ENCODE peak calls at places on chromosomes 12 and 14, in six cellular contexts. One of them, this sample, is unnamed. For H3K9me3, the result is how much of the 10 kb centered on the place peaks cover.

GRCh38 chr14:90513151-90514014 is 116.6 kb downstream of the CALM1 start:
- DNase-seq in body of pancreas: peak
- DNase-seq in uterus: no peak
- DNase-seq in IMR-90: peak
- DNase-seq in heart left ventricle: peak
- DNase-seq in transverse colon: peak
- DNase-seq in this sample: peak

GRCh38 chr14:105049753-105050550 is 15.3 kb downstream of the GPR132 start:
- DNase-seq in transverse colon: no peak
- DNase-seq in heart left ventricle: no peak
- DNase-seq in uterus: no peak
- DNase-seq in IMR-90: no peak
- DNase-seq in body of pancreas: no peak
- DNase-seq in this sample: no peak

GRCh38 chr12:108599541-108599940 is 1.7 kb upstream of the TMEM119 start:
- DNase-seq in body of pancreas: no peak
- DNase-seq in uterus: no peak
- DNase-seq in transverse colon: no peak
- DNase-seq in heart left ventricle: no peak
- DNase-seq in IMR-90: no peak
- DNase-seq in this sample: no peak

GRCh38 chr12:106633451-106633823 is 50.6 kb downstream of the RFX4 start:
- DNase-seq in uterus: no peak
- DNase-seq in heart left ventricle: no peak
- DNase-seq in IMR-90: no peak
- DNase-seq in transverse colon: no peak
- DNase-seq in body of pancreas: no peak
- DNase-seq in this sample: no peak

GRCh38 chr14:64856528-64857445 is 22.9 kb downstream of the SPTB start:
- DNase-seq in uterus: no peak
- DNase-seq in IMR-90: no peak
- DNase-seq in transverse colon: no peak
- DNase-seq in heart left ventricle: no peak
- DNase-seq in body of pancreas: no peak
- DNase-seq in this sample: no peak

GRCh38 chr12:6917491-6918231 is 3.3 kb downstream of the ENO2 start:
- DNase-seq in IMR-90: peak
- DNase-seq in body of pancreas: no peak
- DNase-seq in uterus: no peak
- DNase-seq in heart left ventricle: no peak
- DNase-seq in transverse colon: no peak
- DNase-seq in this sample: no peak

GRCh38 chr12:98465950-98466349 is 49.4 kb upstream of the TMPO start:
- DNase-seq in body of pancreas: no peak
- DNase-seq in uterus: no peak
- DNase-seq in heart left ventricle: no peak
- DNase-seq in transverse colon: no peak
- DNase-seq in IMR-90: no peak
- DNase-seq in this sample: no peak

GRCh38 chr14:65808390-65808789 is 395.9 kb downstream of the FUT8 start:
- DNase-seq in uterus: no peak
- DNase-seq in IMR-90: no peak
- DNase-seq in body of pancreas: no peak
- DNase-seq in heart left ventricle: no peak
- DNase-seq in transverse colon: no peak
- DNase-seq in this sample: no peak

GRCh38 chr12:118371354-118372282 is 1.1 kb downstream of the TAOK3 start:
- DNase-seq in transverse colon: peak
- DNase-seq in body of pancreas: peak
- DNase-seq in heart left ventricle: no peak
- DNase-seq in IMR-90: no peak
- DNase-seq in uterus: peak
- DNase-seq in this sample: peak

GRCh38 chr12:12964255-12964654 is 12.3 kb upstream of the GPRC5D start:
- DNase-seq in IMR-90: no peak
- DNase-seq in heart left ventricle: no peak
- DNase-seq in body of pancreas: no peak
- DNase-seq in uterus: no peak
- DNase-seq in transverse colon: no peak
- DNase-seq in this sample: no peak

GRCh38 chr14:28272270-28272669 is 494.3 kb upstream of the FOXG1 start:
- DNase-seq in transverse colon: no peak
- DNase-seq in heart left ventricle: no peak
- DNase-seq in IMR-90: no peak
- DNase-seq in uterus: no peak
- DNase-seq in body of pancreas: no peak
- DNase-seq in this sample: no peak
- H3K9me3 ChIP-seq in transverse colon: under half
- H3K9me3 ChIP-seq in heart left ventricle: under half
- H3K9me3 ChIP-seq in IMR-90: under half
- H3K9me3 ChIP-seq in uterus: under half
- H3K9me3 ChIP-seq in body of pancreas: under half
- H3K9me3 ChIP-seq in this sample: under half

DNA sequence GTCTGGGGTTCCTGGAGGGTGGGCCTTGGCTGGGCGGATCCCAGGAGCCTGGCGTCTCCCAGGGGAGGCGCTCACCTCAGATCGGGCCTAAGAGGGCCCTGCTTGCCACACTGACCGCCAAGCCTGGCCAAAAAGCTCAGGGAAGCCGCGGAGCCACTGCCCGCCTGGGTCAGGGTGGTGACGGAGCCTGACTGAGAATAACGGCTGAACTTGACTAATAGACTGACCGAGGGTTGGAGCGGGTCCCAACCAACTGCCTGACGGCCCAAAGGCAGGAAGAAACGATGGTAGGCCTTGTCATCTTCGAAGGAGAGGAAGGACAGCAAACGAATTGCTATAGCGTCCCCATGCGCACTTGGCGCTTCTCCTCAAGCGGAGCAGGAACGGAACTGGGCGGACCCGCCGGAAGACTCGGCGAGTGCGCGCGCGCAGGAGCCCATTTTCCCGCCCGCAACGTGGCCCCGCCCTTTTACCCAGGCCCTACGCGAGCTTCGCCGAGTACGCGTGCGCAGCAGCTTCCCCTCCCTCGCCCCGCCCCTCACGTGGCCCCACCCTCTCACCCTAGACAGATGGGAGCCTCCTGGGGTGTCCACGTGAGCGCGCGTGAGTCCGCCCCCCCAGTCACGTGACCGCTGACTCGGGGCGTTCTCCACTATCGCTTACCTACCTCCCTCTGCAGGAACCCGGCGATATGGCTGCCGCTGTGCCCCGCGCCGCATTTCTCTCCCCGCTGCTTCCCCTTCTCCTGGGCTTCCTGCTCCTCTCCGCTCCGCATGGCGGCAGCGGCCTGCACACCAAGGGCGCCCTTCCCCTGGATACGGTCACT is at the start of the genes ERP29 and TMEM116:
- DNase-seq in body of pancreas: peak
- DNase-seq in uterus: peak
- DNase-seq in IMR-90: peak
- DNase-seq in heart left ventricle: peak
- DNase-seq in transverse colon: peak
- DNase-seq in this sample: peak
- TF ChIP-seq POLR2A in body of pancreas: peak
- TF ChIP-seq POLR2A in uterus: peak
- TF ChIP-seq POLR2A in IMR-90: peak
- TF ChIP-seq POLR2A in heart left ventricle: peak
- TF ChIP-seq POLR2A in transverse colon: peak
- TF ChIP-seq POLR2A in this sample: peak

GRCh38 chr12:46858368-46858767 is 32.6 kb upstream of the SLC38A4 start:
- DNase-seq in IMR-90: no peak
- DNase-seq in transverse colon: no peak
- DNase-seq in uterus: no peak
- DNase-seq in heart left ventricle: no peak
- DNase-seq in body of pancreas: no peak
- DNase-seq in this sample: no peak

GRCh38 chr12:46855760-46856159 is 30.0 kb upstream of the SLC38A4 start:
- DNase-seq in body of pancreas: no peak
- DNase-seq in IMR-90: no peak
- DNase-seq in transverse colon: no peak
- DNase-seq in uterus: no peak
- DNase-seq in heart left ventricle: no peak
- DNase-seq in this sample: no peak

GRCh38 chr12:46857486-46857885 is 31.7 kb upstream of the SLC38A4 start:
- DNase-seq in body of pancreas: no peak
- DNase-seq in uterus: peak
- DNase-seq in heart left ventricle: no peak
- DNase-seq in transverse colon: no peak
- DNase-seq in IMR-90: no peak
- DNase-seq in this sample: no peak
- H3K9me3 ChIP-seq in body of pancreas: under half
- H3K9me3 ChIP-seq in uterus: under half
- H3K9me3 ChIP-seq in heart left ventricle: under half
- H3K9me3 ChIP-seq in transverse colon: under half
- H3K9me3 ChIP-seq in IMR-90: under half
- H3K9me3 ChIP-seq in this sample: under half

DNA sequence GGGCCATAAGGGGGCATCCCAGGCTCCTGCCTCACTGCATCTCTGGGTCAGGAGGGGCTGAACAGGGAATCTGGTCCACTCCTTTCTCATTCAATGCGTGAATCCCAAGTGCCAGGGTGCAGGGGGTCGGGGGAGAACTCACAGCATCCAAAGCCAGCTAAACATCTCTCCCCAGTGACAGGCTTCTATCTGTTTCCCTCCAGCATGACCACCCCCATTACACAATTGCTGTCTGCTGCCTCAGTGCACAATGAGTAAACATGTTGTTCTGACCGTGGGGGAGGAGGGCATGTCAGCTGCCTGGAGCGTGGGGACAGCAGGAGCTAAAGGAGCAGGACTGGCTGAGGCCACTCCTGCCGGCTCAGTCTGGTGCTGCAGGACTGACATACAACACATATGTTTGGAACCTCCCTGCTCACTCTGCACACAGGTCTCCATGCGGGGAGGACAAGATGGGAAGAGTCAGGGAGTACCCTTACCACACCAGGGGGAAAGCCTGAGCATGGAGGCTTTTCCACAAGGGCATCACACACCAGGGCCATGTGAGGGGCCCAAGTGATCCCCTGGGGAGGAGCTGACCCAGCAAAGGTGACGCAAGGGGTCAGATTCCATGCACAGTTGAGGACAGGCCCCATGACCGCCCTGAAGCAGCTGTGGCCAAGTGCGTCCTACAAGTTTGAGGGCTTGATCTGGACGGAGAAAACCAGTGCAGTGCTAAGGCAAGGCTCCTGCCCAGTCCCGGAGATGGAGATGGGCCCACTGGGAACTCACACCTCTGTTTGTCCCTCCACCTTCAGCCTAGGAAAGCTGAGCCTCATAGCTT is 1.4 kb downstream of the TNS2 start:
- DNase-seq in heart left ventricle: peak
- DNase-seq in transverse colon: peak
- DNase-seq in IMR-90: peak
- DNase-seq in uterus: peak
- DNase-seq in body of pancreas: peak
- DNase-seq in this sample: no peak
- TF ChIP-seq POLR2A in heart left ventricle: no peak
- TF ChIP-seq POLR2A in transverse colon: peak
- TF ChIP-seq POLR2A in IMR-90: no peak
- TF ChIP-seq POLR2A in uterus: peak
- TF ChIP-seq POLR2A in body of pancreas: peak
- TF ChIP-seq POLR2A in this sample: no peak

GRCh38 chr14:98101323-98101722 is 1170.7 kb downstream of the BCL11B start:
- DNase-seq in uterus: no peak
- DNase-seq in IMR-90: no peak
- DNase-seq in body of pancreas: no peak
- DNase-seq in transverse colon: no peak
- DNase-seq in heart left ventricle: no peak
- DNase-seq in this sample: no peak
- H3K9me3 ChIP-seq in uterus: under half
- H3K9me3 ChIP-seq in IMR-90: under half
- H3K9me3 ChIP-seq in body of pancreas: under half
- H3K9me3 ChIP-seq in transverse colon: under half
- H3K9me3 ChIP-seq in heart left ventricle: under half
- H3K9me3 ChIP-seq in this sample: under half

GRCh38 chr12:23236056-23236455 is 611.1 kb downstream of the ETNK1 start:
- DNase-seq in IMR-90: no peak
- DNase-seq in uterus: no peak
- DNase-seq in heart left ventricle: no peak
- DNase-seq in body of pancreas: no peak
- DNase-seq in transverse colon: no peak
- DNase-seq in this sample: no peak

GRCh38 chr12:23238957-23239356 is 614.0 kb downstream of the ETNK1 start:
- DNase-seq in transverse colon: no peak
- DNase-seq in body of pancreas: no peak
- DNase-seq in uterus: no peak
- DNase-seq in IMR-90: no peak
- DNase-seq in heart left ventricle: no peak
- DNase-seq in this sample: no peak

GRCh38 chr12:23238190-23238589 is 613.2 kb downstream of the ETNK1 start:
- DNase-seq in body of pancreas: no peak
- DNase-seq in uterus: no peak
- DNase-seq in IMR-90: no peak
- DNase-seq in heart left ventricle: no peak
- DNase-seq in transverse colon: no peak
- DNase-seq in this sample: no peak
- TF ChIP-seq POLR2A in body of pancreas: no peak
- TF ChIP-seq POLR2A in uterus: no peak
- TF ChIP-seq POLR2A in IMR-90: no peak
- TF ChIP-seq POLR2A in heart left ventricle: no peak
- TF ChIP-seq POLR2A in transverse colon: no peak
- TF ChIP-seq POLR2A in this sample: no peak

GRCh38 chr14:106488293-106488692 is 961.9 kb downstream of the TMEM121 start:
- DNase-seq in transverse colon: no peak
- DNase-seq in heart left ventricle: no peak
- DNase-seq in uterus: no peak
- DNase-seq in body of pancreas: no peak
- DNase-seq in IMR-90: no peak
- DNase-seq in this sample: no peak
- H3K9me3 ChIP-seq in transverse colon: under half
- H3K9me3 ChIP-seq in heart left ventricle: under half
- H3K9me3 ChIP-seq in uterus: under half
- H3K9me3 ChIP-seq in body of pancreas: under half
- H3K9me3 ChIP-seq in IMR-90: under half
- H3K9me3 ChIP-seq in this sample: under half

GRCh38 chr14:58969951-58970751 is 218.3 kb upstream of the DAAM1 start:
- DNase-seq in heart left ventricle: no peak
- DNase-seq in transverse colon: no peak
- DNase-seq in body of pancreas: no peak
- DNase-seq in uterus: no peak
- DNase-seq in IMR-90: peak
- DNase-seq in this sample: no peak
- TF ChIP-seq POLR2A in heart left ventricle: no peak
- TF ChIP-seq POLR2A in transverse colon: no peak
- TF ChIP-seq POLR2A in body of pancreas: no peak
- TF ChIP-seq POLR2A in uterus: no peak
- TF ChIP-seq POLR2A in IMR-90: no peak
- TF ChIP-seq POLR2A in this sample: no peak

This sample was measured in Peyer's patch.